ENCODE peak calls at places on chromosomes 2 and 18, in four cellular contexts. C is effector memory CD4-positive, alpha-beta T cell; J is body of pancreas; Z is SW480. B is an unnamed sample.

GRCh38 chr2:107669335-107669734 is 157.4 kb upstream of the RGPD4 start:
- DNase-seq in C (no peak), J (no peak), Z (peak; percentile 53), B (no peak)

GRCh38 chr18:67318651-67319050 is 197.9 kb downstream of the DSEL start:
- DNase-seq in C (no peak), J (no peak), Z (no peak), B (no peak)

GRCh38 chr2:239164281-239164871 is 236.4 kb downstream of the HDAC4 start:
- DNase-seq in C (no peak), J (peak; percentile 2), Z (no peak), B (no peak)

GRCh38 chr18:79546781-79547272 is 132.8 kb upstream of the CTDP1 start:
- DNase-seq in C (no peak), J (no peak), Z (no peak), B (no peak)

GRCh38 chr2:15640291-15640711 is 48.6 kb downstream of the DDX1 start:
- DNase-seq in C (no peak), J (no peak), Z (peak; percentile 16), B (no peak)

GRCh38 chr2:237627463-237628321 is at the start of gene LRRFIP1:
- DNase-seq in C (no peak), J (peak; percentile 52), Z (no peak), B (no peak)

GRCh38 chr2:233267516-233268245 is 16.2 kb downstream of the ATG16L1 start:
- DNase-seq in C (peak; percentile 82), J (peak; percentile 17), Z (no peak), B (no peak)

GRCh38 chr18:27661320-27662049 is 476.4 kb upstream of the CHST9 start:
- DNase-seq in C (no peak), J (no peak), Z (no peak), B (no peak)

GRCh38 chr2:222689322-222689721 is 17.9 kb downstream of the MOGAT1 start:
- DNase-seq in C (no peak), J (no peak), Z (no peak), B (no peak)

GRCh38 chr2:105418527-105418926 is 19.7 kb upstream of the FHL2 start:
- DNase-seq in C (no peak), J (no peak), Z (no peak), B (no peak)

GRCh38 chr2:68716948-68717661 is 17.5 kb upstream of the ARHGAP25 start:
- DNase-seq in C (no peak), J (no peak), Z (no peak), B (no peak)

GRCh38 chr2:18566145-18566544 is 5.7 kb upstream of the RDH14 start:
- DNase-seq in C (no peak), J (no peak), Z (no peak), B (no peak)

GRCh38 chr2:182020319-182021055 is 34.8 kb downstream of the PPP1R1C start:
- DNase-seq in C (no peak), J (no peak), Z (no peak), B (no peak)

GRCh38 chr18:23137788-23138216 is 2.5 kb downstream of the CABLES1 start:
- DNase-seq in C (no peak), J (no peak), Z (peak; percentile 24), B (no peak)

B was measured in prostate gland.